ENCODE peak calls at places on chromosomes 13 and 19, in nine cellular contexts. Y is nucleus accumbens; C is CD8-positive, alpha-beta memory T cell; O is NCI-H2029; S is GM12865; Z is HEK293T; P is amniotic stem cell; X is NCI-H1092 treated with DMSO at 0.1 percent for 48 hours; V is osteocyte. F is an unnamed sample.

GRCh38 chr19:23249911-23250649 is at the start of gene ZNF724:
- DNase-seq in Y (peak), C (peak), O (peak), S (peak), Z (peak), P (peak), X (peak), V (peak), F (peak)

GRCh38 chr13:25887962-25888655 is 163.7 kb downstream of the SHISA2 start:
- DNase-seq in Y (no peak), C (no peak), O (no peak), S (no peak), Z (no peak), P (no peak), X (no peak), V (no peak), F (no peak)

GRCh38 chr19:7397687-7398086 is 49.0 kb downstream of the ARHGEF18 start:
- DNase-seq in Y (no peak), C (no peak), O (no peak), S (no peak), Z (no peak), P (peak), X (no peak), V (no peak), F (no peak)

GRCh38 chr13:34678154-34678553 is 263.9 kb upstream of the NBEA start:
- DNase-seq in Y (no peak), C (no peak), O (no peak), S (no peak), Z (no peak), P (peak), X (no peak), V (no peak), F (no peak)

GRCh38 chr19:8302357-8302691 is 5.8 kb downstream of the CD320 start:
- DNase-seq in Y (no peak), C (no peak), O (no peak), S (no peak), Z (no peak), P (no peak), X (no peak), V (peak), F (no peak)

GRCh38 chr13:21371011-21371410 is 88.1 kb downstream of the ZDHHC20 start:
- DNase-seq in Y (no peak), C (no peak), O (no peak), S (no peak), Z (no peak), P (no peak), X (no peak), V (no peak), F (no peak)

GRCh38 chr19:44758596-44758995 is 10.1 kb downstream of the BCL3 start:
- DNase-seq in Y (no peak), C (no peak), O (no peak), S (no peak), Z (no peak), P (no peak), X (no peak), V (no peak), F (no peak)

GRCh38 chr19:858868-859843 is at the start of gene CFD:
- DNase-seq in Y (no peak), C (no peak), O (no peak), S (no peak), Z (no peak), P (no peak), X (no peak), V (peak), F (peak)

GRCh38 chr13:23386533-23386932 is 47.0 kb downstream of the SACS start:
- DNase-seq in Y (no peak), C (no peak), O (no peak), S (peak), Z (no peak), P (no peak), X (no peak), V (no peak), F (no peak)

GRCh38 chr13:77898097-77898496 is 20.5 kb downstream of the EDNRB start:
- DNase-seq in Y (no peak), C (no peak), O (no peak), S (peak), Z (no peak), P (no peak), X (no peak), V (no peak), F (no peak)

GRCh38 chr19:11130824-11131455 is 24.6 kb downstream of the SPC24 start:
- DNase-seq in Y (no peak), C (peak), O (no peak), S (peak), Z (peak), P (peak), X (peak), V (peak), F (peak)

GRCh38 chr19:1035998-1036621 is 3.8 kb upstream of the ABCA7 start:
- DNase-seq in Y (no peak), C (no peak), O (no peak), S (no peak), Z (no peak), P (no peak), X (no peak), V (no peak), F (peak)

GRCh38 chr13:36297259-36297599 is 385 bp downstream of the CCDC169 start:
- DNase-seq in Y (no peak), C (no peak), O (no peak), S (peak), Z (no peak), P (no peak), X (no peak), V (no peak), F (no peak)

GRCh38 chr13:106449096-106449495 is 86.4 kb downstream of the EFNB2 start:
- DNase-seq in Y (no peak), C (no peak), O (no peak), S (no peak), Z (no peak), P (no peak), X (peak), V (peak), F (no peak)

GRCh38 chr13:100382787-100383186 is 205.8 kb downstream of the GGACT start:
- DNase-seq in Y (no peak), C (no peak), O (no peak), S (no peak), Z (no peak), P (no peak), X (no peak), V (no peak), F (no peak)

GRCh38 chr19:6260912-6261636 is 18.7 kb downstream of the MLLT1 start:
- DNase-seq in Y (no peak), C (no peak), O (no peak), S (no peak), Z (peak), P (no peak), X (no peak), V (no peak), F (no peak)

GRCh38 chr19:31317542-31317941 is 31.7 kb downstream of the TSHZ3 start:
- DNase-seq in Y (no peak), C (no peak), O (no peak), S (no peak), Z (no peak), P (no peak), X (no peak), V (no peak), F (no peak)

GRCh38 chr19:52660981-52661380 is 22.8 kb upstream of the ZNF83 start:
- DNase-seq in Y (no peak), C (no peak), O (no peak), S (no peak), Z (no peak), P (no peak), X (no peak), V (no peak), F (no peak)

GRCh38 chr13:110509478-110509926 is 52.0 kb downstream of the RAB20 start:
- DNase-seq in Y (no peak), C (no peak), O (peak), S (no peak), Z (no peak), P (no peak), X (peak), V (no peak), F (no peak)

GRCh38 chr19:29800086-29800825 is 11.5 kb upstream of the CCNE1 start:
- DNase-seq in Y (no peak), C (no peak), O (no peak), S (no peak), Z (no peak), P (no peak), X (no peak), V (no peak), F (no peak)

GRCh38 chr13:60351326-60351725 is 45.7 kb upstream of the TDRD3 start:
- DNase-seq in Y (no peak), C (no peak), O (no peak), S (no peak), Z (no peak), P (no peak), X (no peak), V (no peak), F (no peak)

GRCh38 chr13:48842316-48842715 is 133.4 kb upstream of the FNDC3A start:
- DNase-seq in Y (no peak), C (no peak), O (no peak), S (no peak), Z (no peak), P (no peak), X (no peak), V (no peak), F (no peak)

GRCh38 chr13:69769637-69770036 is 338.0 kb upstream of the ATXN8OS start:
- DNase-seq in Y (no peak), C (no peak), O (no peak), S (no peak), Z (no peak), P (no peak), X (no peak), V (no peak), F (no peak)

GRCh38 chr19:49119411-49120324 is at the start of gene PPFIA3:
- DNase-seq in Y (no peak), C (peak), O (no peak), S (no peak), Z (peak), P (peak), X (no peak), V (peak), F (peak)